ENCODE peak calls at places on chromosomes 6 and 20, in five cellular contexts. V is heart right ventricle, U is breast epithelium, H is fibroblast of lung, B is mesenchymal stem cell. A is an unnamed sample. For H3K4me1 and H3K36me3, the result is how much of the 10 kb centered on the place peaks cover.

GRCh38 chr6:123909989-123910388 is 106.3 kb downstream of the NKAIN2 start:
- DNase-seq in V (no peak), B (no peak), U (no peak), H (no peak), A (no peak)

GRCh38 chr20:61801428-61801827 is 264.3 kb downstream of the TAF4 start:
- DNase-seq in B (no peak), U (no peak), V (no peak), H (no peak), A (no peak)

GRCh38 chr6:113329942-113330897 is 526.9 kb upstream of the MARCKS start:
- DNase-seq in V (no peak), U (no peak), H (no peak), B (no peak), A (no peak)

GRCh38 chr6:101302593-101302992 is 90.9 kb upstream of the GRIK2 start:
- DNase-seq in H (no peak), B (no peak), V (no peak), U (no peak), A (no peak)

GRCh38 chr20:48467622-48468021 is 360.2 kb downstream of the PREX1 start:
- DNase-seq in V (no peak), H (no peak), U (no peak), B (no peak), A (no peak)

GRCh38 chr6:113645576-113645970 is 211.6 kb upstream of the MARCKS start:
- DNase-seq in B (peak), V (no peak), U (no peak), H (peak), A (no peak)

GRCh38 chr6:158242071-158242606 is 70.1 kb upstream of the TULP4 start:
- DNase-seq in V (no peak), U (no peak), H (no peak), B (no peak), A (no peak)

GRCh38 chr6:34858681-34859080 is 29.2 kb downstream of the TAF11 start:
- DNase-seq in H (no peak), V (no peak), B (no peak), U (no peak), A (no peak)

GRCh38 chr6:30727920-30728605 is 7.9 kb downstream of the TUBB start:
- DNase-seq in V (no peak), H (peak), B (peak), U (no peak), A (no peak)

GRCh38 chr6:579339-579738 is 77.6 kb downstream of the HUS1B start:
- DNase-seq in U (no peak), H (peak), V (no peak), B (no peak), A (no peak)

GRCh38 chr6:126976263-126976797 is 142.1 kb upstream of the RSPO3 start:
- DNase-seq in V (no peak), H (no peak), U (no peak), B (no peak), A (no peak)

GRCh38 chr6:41963371-41963770 is 21.8 kb upstream of the CCND3 start:
- DNase-seq in B (no peak), U (no peak), H (no peak), V (no peak), A (no peak)
- H3K4me1 ChIP-seq in B (under half), U (under half), H (under half), V (under half), A (under half)

GRCh38 chr6:27448456-27448855 is 24.4 kb downstream of the ZNF184 start:
- DNase-seq in H (no peak), U (no peak), V (no peak), B (no peak), A (no peak)
- H3K36me3 ChIP-seq in H (under half), U (under half), V (half or more), B (under half), A (under half)

GRCh38 chr6:36817176-36817817 is 21.9 kb downstream of the CPNE5 start:
- DNase-seq in B (no peak), U (no peak), H (no peak), V (no peak), A (no peak)

GRCh38 chr6:36813526-36813925 is 25.7 kb downstream of the CPNE5 start:
- DNase-seq in H (no peak), V (no peak), U (no peak), B (no peak), A (no peak)

GRCh38 chr6:36818741-36819140 is 20.5 kb downstream of the CPNE5 start:
- DNase-seq in B (no peak), H (no peak), V (no peak), U (no peak), A (no peak)

GRCh38 chr6:36817864-36818263 is 21.4 kb downstream of the CPNE5 start:
- DNase-seq in V (no peak), U (no peak), H (no peak), B (no peak), A (no peak)

DNA sequence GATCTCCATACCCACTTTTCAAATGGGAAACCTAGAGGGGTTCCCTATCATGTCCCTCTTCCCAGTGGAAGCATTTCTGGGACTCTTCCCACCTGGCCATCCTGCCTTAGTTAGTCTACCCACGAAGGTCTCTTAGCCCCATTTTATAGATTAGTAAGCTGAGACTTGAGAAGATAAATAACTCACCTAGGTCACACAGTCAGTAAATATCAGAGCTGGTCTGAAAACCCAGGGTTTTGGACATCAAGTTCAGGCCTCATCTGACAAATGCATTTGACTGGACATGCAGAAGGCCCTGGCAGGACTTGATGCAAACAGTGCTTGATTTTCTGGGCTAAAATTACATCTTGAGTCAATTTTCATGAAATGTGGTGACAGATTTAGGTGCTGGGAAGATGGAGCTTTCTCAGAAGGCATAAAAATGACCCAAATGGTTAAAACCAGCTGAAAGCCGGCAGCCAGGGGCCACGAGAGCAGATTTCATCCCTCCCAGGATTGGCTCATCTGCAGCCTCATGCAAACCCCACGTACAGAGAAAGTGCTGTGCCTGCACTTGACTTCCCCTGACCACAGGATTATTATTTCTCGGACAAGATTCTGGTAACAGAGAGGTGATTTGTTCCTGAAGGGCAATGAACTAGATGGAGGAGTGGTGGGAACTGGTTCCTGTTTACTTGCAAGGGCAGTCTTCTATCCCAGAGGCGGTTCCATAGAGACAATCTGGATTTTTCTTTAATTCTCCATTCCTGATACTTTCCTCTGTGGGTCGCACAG is 23.1 kb downstream of the CPNE5 start:
- DNase-seq in H (peak), B (peak), V (no peak), U (no peak), A (no peak)
- H3K27ac ChIP-seq in H (no peak), B (no peak), V (no peak), U (no peak), A (no peak)

GRCh38 chr20:4830212-4830607 is 108.5 kb downstream of the PRND start:
- DNase-seq in B (no peak), U (no peak), V (no peak), H (no peak), A (no peak)

GRCh38 chr20:4830696-4831095 is 109.0 kb downstream of the PRND start:
- DNase-seq in B (no peak), H (no peak), U (no peak), V (no peak), A (no peak)

GRCh38 chr20:4835244-4836177 is 113.8 kb downstream of the PRND start:
- DNase-seq in B (no peak), H (peak), U (no peak), V (peak), A (no peak)

GRCh38 chr20:4832469-4832868 is 110.8 kb downstream of the PRND start:
- DNase-seq in H (no peak), V (no peak), U (no peak), B (no peak), A (no peak)

DNA sequence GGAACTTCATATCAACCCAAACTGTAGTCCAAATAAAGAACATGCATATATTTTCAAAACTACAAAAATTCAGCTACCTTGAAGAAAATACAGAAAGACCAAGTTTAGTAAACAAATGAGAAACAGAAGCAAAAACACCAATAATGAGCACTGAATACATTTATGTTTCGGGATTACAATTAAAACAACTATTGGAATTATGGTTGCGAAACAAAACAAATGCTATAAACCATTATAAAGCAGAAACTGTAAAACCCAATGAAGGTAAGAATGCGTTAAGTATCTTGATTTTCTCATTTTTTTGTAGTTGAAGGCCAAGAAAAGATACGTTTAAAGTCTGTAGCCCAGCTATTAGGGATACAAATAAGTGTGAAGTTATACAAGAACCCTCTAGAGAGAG is 111.4 kb downstream of the PRND start:
- DNase-seq in B (no peak), V (no peak), H (no peak), U (no peak), A (no peak)
- H3K4me1 ChIP-seq in B (under half), V (under half), H (under half), U (under half), A (under half)

GRCh38 chr6:14294270-14294951 is 176.8 kb downstream of the CD83 start:
- DNase-seq in V (no peak), U (no peak), B (no peak), H (no peak), A (no peak)
- H3K36me3 ChIP-seq in V (under half), U (under half), B (under half), H (under half), A (under half)

GRCh38 chr6:2085657-2086056 is 159.7 kb downstream of the GMDS start:
- DNase-seq in U (no peak), H (no peak), B (no peak), V (no peak), A (no peak)

GRCh38 chr6:2081155-2082138 is 164.0 kb downstream of the GMDS start:
- DNase-seq in V (no peak), H (no peak), B (no peak), U (no peak), A (no peak)

GRCh38 chr6:2086328-2087008 is 158.9 kb downstream of the GMDS start:
- DNase-seq in H (no peak), V (no peak), U (no peak), B (no peak), A (no peak)
- H3K27ac ChIP-seq in H (no peak), V (no peak), U (no peak), B (no peak), A (peak)